ENCODE peak calls at places on chromosome X, in six cellular contexts. O is mesothelial cell of epicardium; U is anterior cingulate cortex; X is AG04450; H is right lobe of liver; D is activated CD4-positive, alpha-beta T cell treated with anti-CD3 and anti-CD28 coated beads, Interleukin-2, amount 10 ng/mL, durations not matched to agents 24 days and 14 days. S is an unnamed sample.

GRCh38 chrX:131277543-131278115 is 11.5 kb downstream of the IGSF1 start:
- DNase-seq in U (no peak), O (no peak), D (no peak), H (no peak), X (no peak), S (no peak)

GRCh38 chrX:153238361-153238760 is 59.3 kb downstream of the MAGEA1 start:
- DNase-seq in H (no peak), U (no peak), O (no peak), X (no peak), D (no peak), S (no peak)

GRCh38 chrX:153554519-153555167 is 37.2 kb downstream of the ATP2B3 start:
- DNase-seq in D (peak), H (peak), X (peak), O (no peak), U (peak), S (peak)

GRCh38 chrX:110125435-110125834 is 122.5 kb downstream of the TMEM164 start:
- DNase-seq in X (no peak), O (no peak), U (no peak), H (no peak), D (no peak), S (peak)

GRCh38 chrX:7272301-7272700 is 124.3 kb upstream of the PUDP start:
- DNase-seq in X (no peak), U (no peak), H (no peak), O (no peak), D (no peak), S (no peak)

GRCh38 chrX:10165580-10166247 is 8.9 kb downstream of the CLCN4 start:
- DNase-seq in U (no peak), D (no peak), O (no peak), X (no peak), H (no peak), S (no peak)

GRCh38 chrX:153671589-153672530 is 1.8 kb downstream of the PNCK start:
- DNase-seq in D (no peak), X (no peak), U (no peak), O (no peak), H (no peak), S (no peak)

GRCh38 chrX:46294234-46294633 is 251.0 kb downstream of the ZNF674 start:
- DNase-seq in U (no peak), O (no peak), D (no peak), X (no peak), H (no peak), S (no peak)

GRCh38 chrX:75115707-75116413 is 40.2 kb downstream of the ABCB7 start:
- DNase-seq in X (no peak), H (no peak), O (no peak), D (no peak), U (no peak), S (no peak)

GRCh38 chrX:118423558-118423957 is 72.1 kb upstream of the DOCK11 start:
- DNase-seq in U (no peak), D (no peak), O (no peak), X (no peak), H (no peak), S (no peak)

GRCh38 chrX:39518451-39519212 is 579.1 kb downstream of the BCOR start:
- DNase-seq in O (no peak), X (no peak), H (no peak), D (no peak), U (peak), S (peak)

GRCh38 chrX:153321381-153322105 is at the start of gene PNMA6F:
- DNase-seq in U (no peak), H (no peak), D (no peak), X (no peak), O (no peak), S (no peak)

GRCh38 chrX:109840585-109840984 is 107.5 kb upstream of the ACSL4 start:
- DNase-seq in X (peak), U (no peak), D (peak), H (no peak), O (no peak), S (no peak)

GRCh38 chrX:115333446-115333845 is 43.9 kb downstream of the LUZP4 start:
- DNase-seq in H (no peak), U (no peak), X (no peak), D (no peak), O (no peak), S (peak)

GRCh38 chrX:46180258-46180687 is 364.9 kb downstream of the ZNF674 start:
- DNase-seq in D (no peak), O (no peak), X (no peak), U (no peak), H (no peak), S (peak)

GRCh38 chrX:153304988-153305736 is 16.4 kb downstream of the PNMA6F start:
- DNase-seq in U (no peak), H (no peak), D (peak), X (no peak), O (no peak), S (no peak)

GRCh38 chrX:112979879-112980278 is 139.2 kb upstream of the AMOT start:
- DNase-seq in X (no peak), H (no peak), U (no peak), D (no peak), O (no peak), S (no peak)

GRCh38 chrX:14936561-14936960 is 63.3 kb downstream of the MOSPD2 start:
- DNase-seq in D (no peak), U (no peak), O (no peak), H (no peak), X (peak), S (no peak)

GRCh38 chrX:18410038-18410437 is 15.4 kb upstream of the CDKL5 start:
- DNase-seq in U (no peak), O (no peak), H (no peak), X (no peak), D (no peak), S (peak)

GRCh38 chrX:136687457-136687856 is 39.5 kb downstream of the CD40LG start:
- DNase-seq in O (no peak), U (no peak), H (no peak), D (no peak), X (no peak), S (no peak)

GRCh38 chrX:129235903-129236302 is 287.4 kb downstream of the SMARCA1 start:
- DNase-seq in H (no peak), X (no peak), O (no peak), U (no peak), D (no peak), S (peak)

GRCh38 chrX:29941292-29941691 is 274.1 kb upstream of the MAGEB2 start:
- DNase-seq in D (no peak), X (no peak), O (no peak), H (no peak), U (no peak), S (no peak)

GRCh38 chrX:108584617-108585211 is 145.1 kb downstream of the COL4A5 start:
- DNase-seq in X (no peak), U (no peak), O (no peak), D (no peak), H (no peak), S (peak)

GRCh38 chrX:51053741-51054140 is 143.2 kb downstream of the BMP15 start:
- DNase-seq in D (no peak), X (no peak), U (no peak), H (no peak), O (no peak), S (no peak)

GRCh38 chrX:9687899-9688298 is 77.7 kb downstream of the GPR143 start:
- DNase-seq in D (no peak), H (no peak), X (no peak), O (no peak), U (no peak), S (no peak)

GRCh38 chrX:113935516-113935915 is 648.4 kb upstream of the HTR2C start:
- DNase-seq in O (no peak), H (no peak), X (no peak), D (no peak), U (no peak), S (no peak)

GRCh38 chrX:1535241-1536041 is 1.5 kb downstream of the P2RY8 start:
- DNase-seq in H (peak), D (peak), X (no peak), O (no peak), U (no peak), S (no peak)

GRCh38 chrX:131262738-131263679 is 26.1 kb downstream of the IGSF1 start:
- DNase-seq in H (peak), D (peak), X (no peak), O (no peak), U (no peak), S (peak)

GRCh38 chrX:70219938-70220764 is 14.3 kb upstream of the AWAT1 start:
- DNase-seq in O (no peak), U (no peak), D (peak), X (no peak), H (no peak), S (peak)